ENCODE peak calls at places on chromosomes 7 and 10, in six cellular contexts. T, E, Y, V, F and H are unnamed samples.

GRCh38 chr7:100209493-100209892 is 10.3 kb upstream of the PVRIG start:
- DNase-seq in T (no peak), E (no peak), Y (no peak), V (no peak), F (no peak), H (no peak)

GRCh38 chr10:42977032-42977416 is 99.8 kb upstream of the RET start:
- DNase-seq in T (no peak), E (no peak), Y (no peak), V (no peak), F (no peak), H (no peak)

GRCh38 chr7:96426027-96426426 is 104.1 kb upstream of the SLC25A13 start:
- DNase-seq in T (peak), E (peak), Y (no peak), V (peak), F (no peak), H (no peak)

GRCh38 chr7:155813125-155813524 is 862 bp upstream of the SHH start:
- DNase-seq in T (no peak), E (no peak), Y (no peak), V (no peak), F (no peak), H (no peak)

GRCh38 chr7:36650766-36651310 is 73.5 kb downstream of the AOAH start:
- DNase-seq in T (no peak), E (no peak), Y (no peak), V (no peak), F (no peak), H (no peak)

GRCh38 chr10:89837173-89838001 is 136.0 kb downstream of the KIF20B start:
- DNase-seq in T (peak), E (no peak), Y (no peak), V (no peak), F (no peak), H (no peak)

GRCh38 chr10:71079761-71080380 is 132.5 kb upstream of the UNC5B start:
- DNase-seq in T (no peak), E (no peak), Y (no peak), V (no peak), F (no peak), H (no peak)

GRCh38 chr10:95260909-95261552 is 29.8 kb downstream of the PDLIM1 start:
- DNase-seq in T (peak), E (no peak), Y (no peak), V (no peak), F (no peak), H (no peak)

GRCh38 chr7:151083071-151083823 is at the start of gene TMUB1:
- DNase-seq in T (no peak), E (no peak), Y (peak), V (no peak), F (peak), H (no peak)

GRCh38 chr10:132178046-132178445 is 8.7 kb upstream of the DPYSL4 start:
- DNase-seq in T (no peak), E (no peak), Y (no peak), V (no peak), F (no peak), H (no peak)